ENCODE peak calls at places on chromosomes 16 and 17, in ten cellular contexts. V is gastrocnemius medialis, R is sigmoid colon, U is tibial nerve, N is esophagus squamous epithelium, T is stomach, H is IMR-90, O is body of pancreas, B is right lobe of liver, A is ovary. F is an unnamed sample.

GRCh38 chr17:2828396-2829038 is 32.3 kb downstream of the RAP1GAP2 start:
- DNase-seq in V (peak; percentile 12), R (peak; percentile 76), U (peak; percentile 32), N (no peak), T (peak; percentile 81), H (peak; percentile 19), O (peak; percentile 81), B (peak; percentile 75), A (peak; percentile 67), F (peak; percentile 82)

GRCh38 chr17:34486781-34487180 is 92.6 kb upstream of the TMEM132E start:
- DNase-seq in V (no peak), R (no peak), U (no peak), N (no peak), T (no peak), H (no peak), O (no peak), B (no peak), A (no peak), F (no peak)

GRCh38 chr16:75011634-75012307 is 12.9 kb downstream of the ZNRF1 start:
- DNase-seq in V (no peak), R (no peak), U (no peak), N (no peak), T (no peak), H (peak; percentile 92), O (no peak), B (no peak), A (no peak), F (no peak)

GRCh38 chr17:57586099-57586702 is 158.9 kb downstream of the CCDC182 start:
- DNase-seq in V (no peak), R (no peak), U (no peak), N (no peak), T (no peak), H (no peak), O (no peak), B (no peak), A (no peak), F (no peak)

GRCh38 chr16:46972971-46973456 is 460 bp downstream of the DNAJA2 start:
- DNase-seq in V (no peak), R (peak; percentile 65), U (no peak), N (no peak), T (peak; percentile 50), H (no peak), O (peak; percentile 55), B (peak; percentile 71), A (peak; percentile 52), F (peak; percentile 59)

GRCh38 chr17:40597168-40598020 is 32.1 kb upstream of the CCR7 start:
- DNase-seq in V (no peak), R (no peak), U (no peak), N (no peak), T (no peak), H (no peak), O (no peak), B (no peak), A (no peak), F (no peak)

GRCh38 chr17:61416211-61416539 is 16.5 kb downstream of the TBX2 start:
- DNase-seq in V (no peak), R (no peak), U (no peak), N (no peak), T (no peak), H (no peak), O (no peak), B (no peak), A (no peak), F (no peak)

GRCh38 chr17:28372203-28372944 is 880 bp downstream of the SARM1 start:
- DNase-seq in V (no peak), R (no peak), U (no peak), N (no peak), T (no peak), H (peak; percentile 30), O (peak; percentile 29), B (no peak), A (no peak), F (no peak)

GRCh38 chr17:19334331-19334730 is 28.2 kb downstream of the B9D1 start:
- DNase-seq in V (no peak), R (peak; percentile 54), U (no peak), N (no peak), T (no peak), H (no peak), O (no peak), B (no peak), A (no peak), F (no peak)

GRCh38 chr16:81035398-81035974 is at the start of gene ATMIN:
- DNase-seq in V (peak; percentile 58), R (peak; percentile 89), U (peak; percentile 76), N (peak; percentile 13), T (peak; percentile 93), H (peak; percentile 77), O (peak; percentile 95), B (peak; percentile 89), A (peak; percentile 87), F (peak; percentile 82)

GRCh38 chr16:85611205-85611454 is 2.0 kb upstream of the GSE1 start:
- DNase-seq in V (no peak), R (no peak), U (no peak), N (no peak), T (no peak), H (no peak), O (no peak), B (no peak), A (peak; percentile 66), F (no peak)

GRCh38 chr16:85611455-85612190 is 1.5 kb upstream of the GSE1 start:
- DNase-seq in V (peak; percentile 79), R (peak; percentile 96), U (peak; percentile 69), N (no peak), T (peak; percentile 91), H (peak; percentile 74), O (peak; percentile 95), B (peak; percentile 90), A (peak; percentile 88), F (peak; percentile 92)

GRCh38 chr16:85609539-85609938 is 3.6 kb upstream of the GSE1 start:
- DNase-seq in V (no peak), R (no peak), U (no peak), N (no peak), T (no peak), H (no peak), O (no peak), B (no peak), A (no peak), F (no peak)

GRCh38 chr16:85610059-85610445 is 3.1 kb upstream of the GSE1 start:
- DNase-seq in V (no peak), R (no peak), U (no peak), N (no peak), T (peak; percentile 51), H (no peak), O (no peak), B (no peak), A (no peak), F (no peak)

GRCh38 chr16:85610446-85611204 is 2.5 kb upstream of the GSE1 start:
- DNase-seq in V (peak; percentile 74), R (peak; percentile 96), U (peak; percentile 77), N (peak; percentile 37), T (peak; percentile 89), H (peak; percentile 81), O (peak; percentile 90), B (peak; percentile 89), A (peak; percentile 89), F (peak; percentile 90)
- H3K4me3 ChIP-seq in V (peak overlapping the region; percentile 96), R (peak overlapping the region; percentile 71), U (peak overlapping the region; percentile 50), N (peak overlapping the region; percentile 76), T (peak overlapping the region; percentile 61), H (no peak overlapping the region), O (no peak overlapping the region), B (peak overlapping the region; percentile 63), A (peak overlapping the region; percentile 33), F (peak overlapping the region; percentile 50)

DNA sequence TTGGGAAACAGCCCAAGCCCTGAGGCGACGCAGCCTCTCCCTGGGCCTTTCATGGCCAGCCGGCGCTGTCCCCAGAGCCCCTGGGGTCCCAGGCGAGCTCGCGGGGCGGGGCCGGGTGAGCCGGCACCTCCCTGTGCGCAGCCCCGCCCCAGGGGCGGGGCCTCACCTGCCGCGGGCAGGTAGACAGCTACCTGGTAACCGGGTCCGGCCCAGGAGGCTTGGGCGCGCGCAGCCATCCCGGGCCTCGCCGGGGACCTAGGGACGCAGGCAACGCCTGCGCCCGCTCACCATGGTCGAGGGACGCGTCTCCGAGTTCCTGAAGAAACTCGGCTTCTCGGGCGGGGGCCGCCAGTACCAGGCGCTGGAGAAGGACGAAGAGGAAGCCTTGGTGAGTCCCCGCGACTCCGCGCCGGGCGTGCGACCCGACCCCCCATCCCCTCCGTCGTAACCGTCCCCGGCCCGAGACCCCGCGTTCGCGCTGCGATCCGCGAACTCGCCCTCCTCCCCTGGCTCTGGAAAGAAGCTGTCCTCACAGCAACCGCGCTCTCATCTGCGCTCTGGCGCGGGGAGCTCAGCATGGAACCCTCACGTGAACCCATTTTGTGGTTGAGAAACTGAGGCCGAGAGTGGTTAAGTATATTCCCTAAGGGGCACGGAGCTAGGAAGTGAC is at the start of gene ATP2C2:
- DNase-seq in V (no peak), R (no peak), U (no peak), N (no peak), T (peak; percentile 78), H (no peak), O (peak; percentile 77), B (no peak), A (no peak), F (no peak)
- TF ChIP-seq POLR2A in V (no peak), R (no peak), U (no peak), N (peak; percentile 19), T (no peak), H (no peak), O (no peak), B (no peak), A (no peak), F (no peak)

GRCh38 chr17:78132086-78132676 is 1.6 kb downstream of the TMC8 start:
- DNase-seq in V (no peak), R (no peak), U (no peak), N (peak; percentile 50), T (peak; percentile 63), H (no peak), O (peak; percentile 41), B (no peak), A (no peak), F (no peak)

GRCh38 chr17:78132767-78133178 is 2.2 kb downstream of the TMC8 start:
- DNase-seq in V (no peak), R (no peak), U (no peak), N (no peak), T (no peak), H (no peak), O (no peak), B (no peak), A (no peak), F (no peak)

GRCh38 chr17:78134899-78135385 is 4.4 kb downstream of the TMC8 start:
- DNase-seq in V (no peak), R (no peak), U (no peak), N (no peak), T (no peak), H (no peak), O (no peak), B (no peak), A (no peak), F (no peak)

GRCh38 chr17:78133971-78134898 is 3.7 kb downstream of the TMC8 start:
- DNase-seq in V (no peak), R (no peak), U (no peak), N (no peak), T (peak; percentile 76), H (peak; percentile 12), O (peak; percentile 76), B (peak; percentile 66), A (no peak), F (peak; percentile 49)

GRCh38 chr17:78133179-78133951 is 2.8 kb downstream of the TMC8 start:
- DNase-seq in V (no peak), R (no peak), U (no peak), N (no peak), T (no peak), H (no peak), O (no peak), B (no peak), A (no peak), F (no peak)
- H3K4me1 ChIP-seq in V (no peaks in the 10 kb centered on the region), R (peaks cover 22% of the 10 kb centered on the region), U (no peaks in the 10 kb centered on the region), N (peaks cover 46% of the 10 kb centered on the region), T (peaks cover 84% of the 10 kb centered on the region), H (peaks cover 1% of the 10 kb centered on the region), O (peaks cover 22% of the 10 kb centered on the region), B (peaks cover 3% of the 10 kb centered on the region), A (no peaks in the 10 kb centered on the region), F (peaks cover 21% of the 10 kb centered on the region)

GRCh38 chr16:22195445-22195694 is 10.7 kb upstream of the EEF2K start:
- DNase-seq in V (no peak), R (no peak), U (no peak), N (no peak), T (no peak), H (no peak), O (no peak), B (no peak), A (no peak), F (no peak)
- H3K4me3 ChIP-seq in V (no peak overlapping the region), R (peak overlapping the region; percentile 46), U (no peak overlapping the region), N (no peak overlapping the region), T (no peak overlapping the region), H (no peak overlapping the region), O (no peak overlapping the region), B (peak overlapping the region; percentile 59), A (no peak overlapping the region), F (no peak overlapping the region)

F was measured in adrenal gland.